ENCODE peak calls at places on chromosomes 7 and 10, in seven cellular contexts. J, E, U, X, C, V and B are unnamed samples.

GRCh38 chr7:101363734-101364374 is 1.2 kb downstream of the COL26A1 start:
- DNase-seq in J (no peak), E (peak; percentile 64), U (peak; percentile 75), X (peak; percentile 27), C (peak; percentile 28), V (peak; percentile 77), B (peak; percentile 78)

GRCh38 chr10:61284222-61284890 is 168.8 kb downstream of the TMEM26 start:
- DNase-seq in J (peak; percentile 15), E (no peak), U (no peak), X (no peak), C (no peak), V (no peak), B (no peak)

GRCh38 chr7:157625973-157626790 is 289.4 kb downstream of the DNAJB6 start:
- DNase-seq in J (no peak), E (peak; percentile 22), U (no peak), X (no peak), C (no peak), V (no peak), B (no peak)

GRCh38 chr10:1572519-1573333 is 164.6 kb downstream of the ADARB2 start:
- DNase-seq in J (peak; percentile 67), E (no peak), U (no peak), X (no peak), C (no peak), V (no peak), B (peak; percentile 24)

GRCh38 chr7:64775289-64775688 is 18.9 kb upstream of the ZNF138 start:
- DNase-seq in J (no peak), E (no peak), U (no peak), X (no peak), C (no peak), V (no peak), B (no peak)

GRCh38 chr7:32163141-32163806 is 93.1 kb upstream of the PDE1C start:
- DNase-seq in J (no peak), E (no peak), U (no peak), X (no peak), C (no peak), V (no peak), B (no peak)

GRCh38 chr7:108618056-108618455 is 48.4 kb downstream of the DNAJB9 start:
- DNase-seq in J (peak; percentile 82), E (no peak), U (no peak), X (no peak), C (no peak), V (no peak), B (no peak)

GRCh38 chr7:134515569-134516468 is 11.5 kb upstream of the AKR1B10 start:
- DNase-seq in J (no peak), E (no peak), U (no peak), X (no peak), C (no peak), V (no peak), B (no peak)

GRCh38 chr7:158614695-158615094 is 27.1 kb upstream of the PTPRN2 start:
- DNase-seq in J (no peak), E (no peak), U (no peak), X (no peak), C (no peak), V (no peak), B (no peak)

GRCh38 chr10:87578799-87579401 is 74.2 kb downstream of the MINPP1 start:
- DNase-seq in J (no peak), E (no peak), U (no peak), X (no peak), C (no peak), V (no peak), B (no peak)

GRCh38 chr7:87853237-87853864 is 22.8 kb downstream of the SLC25A40 start:
- DNase-seq in J (no peak), E (no peak), U (no peak), X (no peak), C (no peak), V (no peak), B (no peak)

GRCh38 chr10:104242545-104242944 is 10.4 kb upstream of the CFAP43 start:
- DNase-seq in J (no peak), E (no peak), U (no peak), X (no peak), C (no peak), V (no peak), B (no peak)

GRCh38 chr10:87913170-87913921 is 49.9 kb downstream of the PTEN start:
- DNase-seq in J (no peak), E (no peak), U (no peak), X (no peak), C (no peak), V (no peak), B (peak; percentile 16)

GRCh38 chr10:3955954-3956617 is 171.1 kb upstream of the KLF6 start:
- DNase-seq in J (peak; percentile 68), E (no peak), U (no peak), X (no peak), C (no peak), V (no peak), B (no peak)

GRCh38 chr7:74051629-74052410 is 23.8 kb downstream of the ELN start:
- DNase-seq in J (peak; percentile 52), E (no peak), U (no peak), X (no peak), C (no peak), V (peak; percentile 31), B (no peak)

GRCh38 chr10:62248465-62248864 is 20.2 kb downstream of the RTKN2 start:
- DNase-seq in J (no peak), E (no peak), U (no peak), X (no peak), C (no peak), V (no peak), B (no peak)

GRCh38 chr10:79422178-79422892 is 23.1 kb downstream of the ZCCHC24 start:
- DNase-seq in J (no peak), E (no peak), U (no peak), X (no peak), C (no peak), V (no peak), B (peak; percentile 28)

GRCh38 chr10:79070091-79070610 is 1.4 kb downstream of the ZMIZ1 start:
- DNase-seq in J (no peak), E (no peak), U (no peak), X (no peak), C (no peak), V (no peak), B (no peak)

GRCh38 chr7:23618241-23618640 is 21.1 kb downstream of the CCDC126 start:
- DNase-seq in J (no peak), E (no peak), U (no peak), X (no peak), C (no peak), V (no peak), B (no peak)

GRCh38 chr10:70462349-70462984 is 16.1 kb upstream of the PALD1 start:
- DNase-seq in J (peak; percentile 72), E (no peak), U (no peak), X (no peak), C (peak; percentile 68), V (no peak), B (no peak)

GRCh38 chr7:30276203-30276900 is 8.0 kb upstream of the ZNRF2 start:
- DNase-seq in J (no peak), E (peak; percentile 39), U (no peak), X (peak; percentile 15), C (peak; percentile 48), V (peak; percentile 71), B (peak; percentile 41)

GRCh38 chr7:6271091-6271658 is 1.2 kb downstream of the CYTH3 start:
- DNase-seq in J (no peak), E (peak; percentile 29), U (peak; percentile 30), X (no peak), C (peak; percentile 23), V (peak; percentile 53), B (peak; percentile 41)

GRCh38 chr10:34484164-34484563 is 330.9 kb downstream of the PARD3 start:
- DNase-seq in J (no peak), E (no peak), U (no peak), X (no peak), C (no peak), V (no peak), B (no peak)

GRCh38 chr7:106367018-106367420 is 82.2 kb upstream of the NAMPT start:
- DNase-seq in J (peak; percentile 2), E (no peak), U (no peak), X (no peak), C (no peak), V (no peak), B (no peak)